ENCODE peak calls at places on chromosomes 2 and 18, in five cellular contexts. F is dorsolateral prefrontal cortex, D is fibroblast of the aortic adventitia, I is MM.1S, Z is HepG2. E is an unnamed sample.

GRCh38 chr2:240687045-240687740 is 4.5 kb upstream of the AQP12A start:
- DNase-seq in F (no peak), Z (no peak), I (no peak), D (no peak), E (no peak)

GRCh38 chr2:43176449-43176848 is 50.0 kb downstream of the ZFP36L2 start:
- DNase-seq in Z (no peak), I (no peak), D (no peak), F (no peak), E (no peak)

GRCh38 chr2:133293544-133294270 is 274.6 kb downstream of the NCKAP5 start:
- DNase-seq in Z (no peak), I (no peak), F (no peak), D (peak; percentile 19), E (no peak)

GRCh38 chr2:236997086-236997485 is 88.6 kb upstream of the COPS8 start:
- DNase-seq in I (no peak), Z (no peak), D (no peak), F (no peak), E (no peak)

GRCh38 chr2:233082222-233082933 is 22.2 kb downstream of the INPP5D start:
- DNase-seq in F (no peak), I (peak; percentile 25), Z (no peak), D (no peak), E (no peak)

GRCh38 chr2:125853626-125854025 is 802.3 kb upstream of the GYPC start:
- DNase-seq in F (no peak), Z (no peak), I (no peak), D (no peak), E (no peak)

GRCh38 chr18:47323158-47323557 is 71.7 kb upstream of the SKOR2 start:
- DNase-seq in I (peak; percentile 28), F (no peak), Z (no peak), D (peak; percentile 4), E (no peak)

GRCh38 chr2:47784349-47784851 is 1.5 kb downstream of the MSH6 start:
- DNase-seq in Z (no peak), D (peak; percentile 24), F (no peak), I (no peak), E (no peak)

GRCh38 chr2:56132138-56132537 is 51.7 kb upstream of the CCDC85A start:
- DNase-seq in I (peak; percentile 56), Z (peak; percentile 60), D (peak; percentile 76), F (no peak), E (no peak)

GRCh38 chr2:234865586-234865985 is 86.2 kb upstream of the SH3BP4 start:
- DNase-seq in Z (no peak), I (no peak), F (no peak), D (no peak), E (no peak)

GRCh38 chr2:99487906-99488305 is 1.9 kb downstream of the REV1 start:
- DNase-seq in Z (no peak), F (no peak), D (no peak), I (no peak), E (no peak)

GRCh38 chr18:8858888-8859511 is 153.6 kb downstream of the MTCL1 start:
- DNase-seq in F (no peak), Z (no peak), D (peak; percentile 99), I (no peak), E (no peak)

GRCh38 chr18:2036136-2036535 is 535.2 kb downstream of the METTL4 start:
- DNase-seq in I (no peak), D (peak; percentile 19), Z (no peak), F (no peak), E (no peak)

GRCh38 chr2:99880148-99880983 is 262.0 kb downstream of the AFF3 start:
- DNase-seq in I (no peak), F (peak; percentile 65), D (no peak), Z (no peak), E (no peak)

GRCh38 chr2:230784840-230785239 is 72.2 kb downstream of the CAB39 start:
- DNase-seq in Z (no peak), D (no peak), I (no peak), F (no peak), E (no peak)

GRCh38 chr2:184363213-184363612 is 235.1 kb upstream of the ZNF804A start:
- DNase-seq in Z (peak; percentile 20), F (no peak), D (no peak), I (no peak), E (no peak)

GRCh38 chr2:106885981-106886915 is at the start of gene ST6GAL2:
- DNase-seq in F (peak; percentile 83), Z (no peak), I (no peak), D (no peak), E (peak; percentile 39)

DNA sequence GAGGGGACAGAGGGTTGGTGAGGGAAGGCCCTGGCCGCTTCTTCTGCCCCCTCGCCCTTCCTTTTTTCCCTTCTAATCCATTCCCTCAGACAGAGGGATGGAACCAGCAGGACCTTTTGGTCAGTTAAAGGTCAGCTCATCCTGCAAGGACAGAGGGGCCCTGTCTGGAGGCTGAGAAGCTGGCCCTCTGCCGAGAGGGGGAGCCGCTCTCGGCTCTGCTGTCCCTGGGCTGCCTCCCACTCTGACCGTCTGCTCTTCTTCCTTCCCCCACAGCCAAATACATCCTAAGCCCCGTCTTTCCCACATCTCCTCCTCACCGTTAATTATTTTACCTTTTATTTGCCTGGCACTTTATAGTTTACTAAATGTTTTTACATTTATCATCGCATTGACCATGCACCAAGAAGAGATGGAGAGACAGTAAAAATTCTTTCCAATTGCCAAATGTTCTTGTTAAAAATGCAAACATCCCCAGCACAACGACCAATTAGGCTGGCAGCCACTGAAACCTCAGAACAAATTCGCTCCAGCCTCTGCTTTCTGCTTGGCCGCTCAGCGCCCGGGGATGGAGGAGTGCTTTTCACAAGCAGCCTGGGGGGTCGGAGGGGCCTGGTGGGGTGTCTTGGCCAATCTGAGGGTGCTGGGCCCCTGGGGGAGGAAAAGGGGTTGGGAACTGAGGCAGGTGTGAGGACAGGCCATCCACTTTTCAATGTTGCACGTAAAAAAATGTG is 123.8 kb downstream of the TNS1 start:
- DNase-seq in Z (no peak), I (no peak), F (no peak), D (no peak), E (peak; percentile 22)
- TF ChIP-seq CTCF in Z (peak; percentile 42), I (no peak), F (no peak), D (no peak), E (no peak)

GRCh38 chr18:50700245-50701165 is 119.3 kb downstream of the MRO start:
- DNase-seq in Z (no peak), F (no peak), I (no peak), D (no peak), E (no peak)
- TF ChIP-seq CTCF in Z (no peak), F (no peak), I (no peak), D (no peak), E (no peak)

DNA sequence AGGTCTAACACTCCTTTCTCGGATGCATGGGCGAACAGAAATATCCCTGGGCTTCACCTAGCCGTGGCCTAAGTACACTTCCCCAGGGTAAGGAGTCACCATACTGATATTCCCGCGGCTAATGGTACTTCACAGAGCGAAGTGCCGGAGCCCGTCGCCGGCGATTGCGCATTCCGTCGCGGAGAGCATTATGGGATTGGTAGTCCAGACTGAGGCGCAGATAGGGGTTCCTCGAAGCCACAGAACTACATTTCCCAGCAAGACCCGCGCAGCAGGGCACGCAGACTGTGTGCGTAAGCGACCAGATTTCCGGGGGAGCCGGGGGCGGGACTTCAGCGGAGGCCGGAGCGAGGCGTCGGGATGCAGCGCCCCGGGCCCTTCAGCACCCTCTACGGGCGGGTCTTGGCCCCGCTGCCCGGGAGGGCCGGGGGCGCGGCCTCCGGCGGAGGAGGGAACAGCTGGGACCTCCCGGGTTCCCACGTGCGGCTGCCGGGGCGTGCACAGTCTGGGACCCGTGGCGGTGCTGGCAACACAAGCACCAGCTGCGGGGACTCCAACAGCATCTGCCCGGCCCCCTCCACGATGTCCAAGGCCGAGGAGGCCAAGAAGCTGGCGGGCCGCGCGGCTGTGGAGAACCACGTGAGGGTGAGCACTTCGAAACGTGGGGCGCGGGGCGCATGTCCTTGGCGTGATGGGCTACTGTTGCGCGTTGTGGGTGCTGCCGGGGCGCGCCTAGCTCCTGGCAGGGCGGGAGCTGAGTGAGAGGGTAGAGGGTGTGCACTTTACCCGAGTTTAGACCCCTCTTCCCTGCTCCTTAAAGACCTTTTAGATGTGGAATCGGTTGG is at the start of gene RPIA:
- DNase-seq in Z (peak; percentile 99), F (peak; percentile 99), D (peak; percentile 99), I (peak; percentile 100), E (peak; percentile 90)
- TF ChIP-seq CTCF in Z (peak; percentile 83), F (peak; percentile 82), D (peak; percentile 59), I (peak; percentile 62), E (peak; percentile 57)

GRCh38 chr2:104078431-104079157 is 775.3 kb upstream of the POU3F3 start:
- DNase-seq in Z (no peak), F (no peak), I (no peak), D (no peak), E (no peak)
- TF ChIP-seq CTCF in Z (peak; percentile 41), F (peak; percentile 13), I (no peak), D (no peak), E (peak; percentile 43)

GRCh38 chr18:37486848-37487247 is 78.8 kb downstream of the CELF4 start:
- DNase-seq in Z (no peak), F (no peak), I (no peak), D (no peak), E (no peak)

GRCh38 chr18:37483984-37484892 is 81.4 kb downstream of the CELF4 start:
- DNase-seq in Z (no peak), I (no peak), D (no peak), F (no peak), E (no peak)

GRCh38 chr18:37483221-37483971 is 82.2 kb downstream of the CELF4 start:
- DNase-seq in I (peak; percentile 46), Z (no peak), D (peak; percentile 19), F (no peak), E (peak; percentile 47)

GRCh38 chr18:37487400-37487831 is 78.2 kb downstream of the CELF4 start:
- DNase-seq in D (peak; percentile 11), F (no peak), I (no peak), Z (no peak), E (no peak)

DNA sequence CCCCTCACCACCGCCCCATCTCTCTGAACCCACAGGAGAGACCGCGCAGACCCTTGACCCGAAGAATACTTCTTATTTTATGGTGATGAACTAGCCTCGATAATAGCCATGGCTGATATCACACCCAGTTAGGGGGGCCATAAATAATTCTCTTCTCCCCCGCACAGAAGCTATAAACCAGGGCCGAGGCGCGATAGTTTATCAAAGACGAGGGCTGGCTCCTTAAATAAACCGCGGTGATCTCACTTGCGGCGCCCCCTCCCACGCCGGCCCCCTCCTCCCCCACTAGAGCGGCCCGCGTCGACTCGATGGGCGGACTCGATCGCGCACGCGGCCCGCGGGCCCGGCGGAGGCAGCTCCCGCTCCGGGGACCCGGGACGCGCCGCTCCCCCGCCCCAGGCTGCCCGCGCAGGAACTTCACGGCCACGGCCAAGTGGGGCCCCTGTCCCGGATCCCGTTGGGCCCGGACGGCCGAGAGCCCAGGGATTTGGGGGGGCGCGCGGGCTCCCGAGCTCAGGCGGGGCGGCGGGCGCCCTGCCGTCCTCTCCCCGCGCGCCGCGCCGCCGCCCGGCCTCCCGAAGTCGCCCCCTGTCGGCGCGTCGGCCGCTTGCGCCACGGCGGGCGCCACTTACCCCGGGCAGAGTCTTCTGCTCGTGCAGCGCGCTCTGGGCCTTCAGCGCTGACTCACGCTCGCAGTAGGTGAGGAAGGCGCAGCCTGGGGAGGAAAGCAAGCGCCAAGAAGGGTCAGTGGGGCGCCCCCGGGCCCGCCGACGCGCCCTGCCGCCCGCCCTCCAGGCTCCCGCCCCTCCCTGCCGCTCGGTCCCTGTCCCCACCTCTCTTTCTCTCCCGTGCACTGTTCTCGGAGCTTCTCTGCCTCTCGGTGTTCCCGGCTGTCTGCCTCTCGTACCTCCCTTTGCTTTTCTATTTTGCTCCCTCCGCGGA is 80.4 kb downstream of the CELF4 start:
- DNase-seq in I (no peak), F (no peak), Z (no peak), D (no peak), E (peak; percentile 42)
- TF ChIP-seq CTCF in I (no peak), F (peak; percentile 48), Z (peak; percentile 49), D (no peak), E (peak; percentile 67)